ENCODE peak calls at places on chromosomes 12 and 14, in nine cellular contexts. W is fibroblast of lung, U is MM.1S, G is HepG2, O is HCT116, Y is mammary epithelial cell, T is GM23248, N is mesenchymal stem cell, C is OCI-LY7. E is an unnamed sample.

GRCh38 chr12:6795088-6795487 is 5.8 kb downstream of the CD4 start:
- DNase-seq in W (no peak), U (no peak), G (no peak), O (no peak), Y (no peak), T (no peak), N (no peak), C (no peak), E (no peak)

GRCh38 chr12:103799504-103800251 is 41.4 kb downstream of the NT5DC3 start:
- DNase-seq in W (peak), U (peak), G (peak), O (no peak), Y (peak), T (peak), N (peak), C (no peak), E (peak)

GRCh38 chr14:91143862-91144261 is 30.0 kb downstream of the DGLUCY start:
- DNase-seq in W (no peak), U (no peak), G (no peak), O (no peak), Y (no peak), T (no peak), N (no peak), C (no peak), E (no peak)

GRCh38 chr12:11673666-11674464 is 24.4 kb downstream of the ETV6 start:
- DNase-seq in W (peak), U (no peak), G (no peak), O (no peak), Y (no peak), T (peak), N (no peak), C (no peak), E (no peak)

GRCh38 chr14:22152161-22152870 is 436.7 kb downstream of the DAD1 start:
- DNase-seq in W (no peak), U (no peak), G (no peak), O (no peak), Y (no peak), T (no peak), N (no peak), C (no peak), E (no peak)

GRCh38 chr14:63727231-63727735 is 582 bp downstream of the SGPP1 start:
- DNase-seq in W (peak), U (no peak), G (no peak), O (no peak), Y (peak), T (peak), N (peak), C (peak), E (peak)

GRCh38 chr12:85309180-85309579 is 29.2 kb downstream of the ALX1 start:
- DNase-seq in W (no peak), U (no peak), G (no peak), O (no peak), Y (no peak), T (no peak), N (peak), C (no peak), E (no peak)

GRCh38 chr14:101055106-101055662 is 151.7 kb upstream of the RTL1 start:
- DNase-seq in W (no peak), U (no peak), G (no peak), O (no peak), Y (no peak), T (no peak), N (no peak), C (no peak), E (peak)

GRCh38 chr12:96648941-96649340 is 159.6 kb downstream of the CFAP54 start:
- DNase-seq in W (no peak), U (no peak), G (no peak), O (no peak), Y (no peak), T (no peak), N (no peak), C (no peak), E (no peak)

GRCh38 chr14:101726954-101727302 is 34.6 kb upstream of the PPP2R5C start:
- DNase-seq in W (no peak), U (no peak), G (no peak), O (no peak), Y (no peak), T (no peak), N (no peak), C (no peak), E (no peak)

GRCh38 chr14:44112774-44113460 is 394.2 kb downstream of the FSCB start:
- DNase-seq in W (no peak), U (no peak), G (no peak), O (no peak), Y (peak), T (no peak), N (peak), C (no peak), E (peak)

GRCh38 chr12:116927244-116927940 is 16.6 kb downstream of the FBXW8 start:
- DNase-seq in W (no peak), U (no peak), G (no peak), O (no peak), Y (no peak), T (no peak), N (peak), C (no peak), E (no peak)

GRCh38 chr14:100815478-100816285 is 10.2 kb upstream of the MEG3 start:
- DNase-seq in W (peak), U (no peak), G (peak), O (no peak), Y (no peak), T (no peak), N (peak), C (no peak), E (no peak)

GRCh38 chr12:110104188-110104969 is 19.8 kb upstream of the IFT81 start:
- DNase-seq in W (no peak), U (no peak), G (peak), O (no peak), Y (no peak), T (peak), N (peak), C (no peak), E (no peak)

GRCh38 chr12:58668831-58669230 is 251.5 kb downstream of the LRIG3 start:
- DNase-seq in W (peak), U (no peak), G (no peak), O (no peak), Y (peak), T (peak), N (peak), C (no peak), E (no peak)

GRCh38 chr12:43462741-43463140 is 89.3 kb downstream of the ADAMTS20 start:
- DNase-seq in W (no peak), U (no peak), G (no peak), O (no peak), Y (no peak), T (no peak), N (no peak), C (no peak), E (no peak)

GRCh38 chr14:78974691-78975090 is 804.5 kb downstream of the NRXN3 start:
- DNase-seq in W (peak), U (no peak), G (no peak), O (no peak), Y (peak), T (peak), N (peak), C (no peak), E (peak)

GRCh38 chr12:65570451-65571130 is 253.7 kb upstream of the HMGA2 start:
- DNase-seq in W (no peak), U (no peak), G (no peak), O (no peak), Y (no peak), T (no peak), N (no peak), C (no peak), E (no peak)

GRCh38 chr14:76963366-76963765 is 65.1 kb downstream of the IRF2BPL start:
- DNase-seq in W (no peak), U (no peak), G (no peak), O (no peak), Y (no peak), T (no peak), N (no peak), C (no peak), E (no peak)

GRCh38 chr14:76966535-76966934 is 62.0 kb downstream of the IRF2BPL start:
- DNase-seq in W (no peak), U (no peak), G (no peak), O (no peak), Y (no peak), T (no peak), N (no peak), C (no peak), E (no peak)

GRCh38 chr14:76964695-76965094 is 63.8 kb downstream of the IRF2BPL start:
- DNase-seq in W (no peak), U (no peak), G (no peak), O (no peak), Y (no peak), T (no peak), N (no peak), C (no peak), E (no peak)

GRCh38 chr14:76967788-76968187 is 60.7 kb downstream of the IRF2BPL start:
- DNase-seq in W (no peak), U (no peak), G (no peak), O (no peak), Y (no peak), T (no peak), N (no peak), C (no peak), E (no peak)

GRCh38 chr14:76965232-76965631 is 63.3 kb downstream of the IRF2BPL start:
- DNase-seq in W (no peak), U (no peak), G (no peak), O (no peak), Y (no peak), T (no peak), N (no peak), C (no peak), E (no peak)
- H2AFZ ChIP-seq in W (no peak), U (no peak), G (no peak), O (no peak), Y (peak), T (no peak), N (no peak), C (no peak), E (no peak)

DNA sequence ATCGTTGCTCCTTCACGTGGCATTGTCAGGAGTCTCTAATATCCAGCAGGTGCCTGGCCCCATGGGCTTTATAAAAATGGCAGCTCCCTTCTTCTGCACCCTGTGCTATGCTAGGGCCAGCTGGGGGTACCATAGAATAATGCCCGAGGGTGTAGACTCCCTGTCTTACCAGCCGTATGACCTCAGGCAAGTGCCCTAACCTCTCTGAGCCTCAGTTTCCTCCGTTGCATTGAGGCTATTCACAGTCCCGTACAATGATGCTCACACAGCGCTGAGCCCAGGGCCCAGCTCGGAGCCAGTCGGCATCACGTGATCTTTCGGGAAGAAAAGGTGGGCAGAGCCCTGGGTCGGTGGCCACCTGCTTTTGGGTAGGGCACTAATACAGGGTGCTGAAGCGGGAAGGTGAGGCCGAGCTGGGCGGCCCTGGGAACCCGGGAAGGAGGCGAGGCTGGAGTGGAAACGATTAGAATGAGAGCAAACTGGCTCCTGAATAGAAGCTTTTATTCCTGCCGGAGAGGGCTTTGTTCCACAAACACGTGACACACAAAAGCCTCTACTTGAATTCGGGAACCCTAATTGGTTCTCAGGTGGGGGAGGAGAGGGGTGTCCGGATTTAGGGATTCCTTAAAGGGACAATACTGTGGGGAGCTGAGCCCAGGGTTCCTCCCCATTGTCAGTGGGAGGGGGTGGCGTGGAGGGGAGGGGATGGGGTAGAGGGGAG is 19.9 kb upstream of the MSI1 start:
- DNase-seq in W (no peak), U (no peak), G (no peak), O (no peak), Y (no peak), T (peak), N (no peak), C (no peak), E (no peak)
- H2AFZ ChIP-seq in W (no peak), U (no peak), G (peak), O (no peak), Y (peak), T (no peak), N (no peak), C (no peak), E (no peak)

DNA sequence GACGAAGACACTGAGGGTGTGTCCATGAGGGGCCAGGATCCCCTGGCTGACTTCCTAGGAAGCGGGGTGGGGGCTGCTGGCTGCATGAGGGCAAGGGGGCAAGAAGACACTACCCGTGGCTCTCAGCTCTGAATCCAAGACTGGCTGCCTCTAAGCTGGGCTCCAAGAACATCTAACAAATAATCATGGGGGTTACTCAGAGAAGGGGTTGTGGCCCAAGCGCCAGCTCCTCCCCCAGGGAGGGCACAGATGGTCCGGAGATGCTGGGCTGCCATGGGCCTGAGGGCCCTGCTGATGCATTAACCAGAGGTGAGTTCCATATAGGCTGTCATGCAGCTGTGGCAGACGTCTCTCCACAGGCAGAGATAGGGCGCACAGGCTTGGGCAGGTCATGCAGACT is 14.3 kb downstream of the SYNDIG1L start:
- DNase-seq in W (no peak), U (no peak), G (no peak), O (no peak), Y (no peak), T (no peak), N (no peak), C (no peak), E (no peak)
- H2AFZ ChIP-seq in W (no peak), U (no peak), G (no peak), O (no peak), Y (no peak), T (no peak), N (no peak), C (no peak), E (no peak)

GRCh38 chr14:72716471-72716870 is 177.4 kb downstream of the DPF3 start:
- DNase-seq in W (no peak), U (no peak), G (no peak), O (no peak), Y (no peak), T (no peak), N (no peak), C (no peak), E (peak)
- H2AFZ ChIP-seq in W (no peak), U (no peak), G (no peak), O (no peak), Y (no peak), T (no peak), N (no peak), C (no peak), E (no peak)

GRCh38 chr14:67207810-67208209 is 18.6 kb downstream of the GARIN2 start:
- DNase-seq in W (no peak), U (no peak), G (no peak), O (no peak), Y (no peak), T (no peak), N (no peak), C (no peak), E (no peak)
- H2AFZ ChIP-seq in W (no peak), U (no peak), G (no peak), O (no peak), Y (no peak), T (no peak), N (no peak), C (no peak), E (no peak)

GRCh38 chr12:2669560-2669959 is 125.2 kb upstream of the FKBP4 start:
- DNase-seq in W (no peak), U (no peak), G (no peak), O (no peak), Y (no peak), T (no peak), N (no peak), C (no peak), E (no peak)
- H2AFZ ChIP-seq in W (no peak), U (no peak), G (no peak), O (no peak), Y (no peak), T (no peak), N (no peak), C (no peak), E (no peak)